ENCODE peak calls at places on chromosomes 3 and 15, in four cellular contexts. I, W, T and K are unnamed samples.

GRCh38 chr15:66359740-66360139 is 3.3 kb upstream of the TIPIN start:
- DNase-seq in W (no peak), T (no peak), I (no peak), K (no peak)

GRCh38 chr15:48086162-48086561 is 34.6 kb upstream of the SLC24A5 start:
- DNase-seq in I (no peak), W (no peak), T (no peak), K (no peak)

GRCh38 chr3:195807681-195808121 is 4.0 kb downstream of the MUC4 start:
- DNase-seq in W (no peak), I (no peak), T (no peak), K (no peak)

GRCh38 chr15:61598655-61599054 is 369.6 kb upstream of the RORA start:
- DNase-seq in W (no peak), I (no peak), T (no peak), K (no peak)

GRCh38 chr15:77497942-77498361 is 77.3 kb downstream of the HMG20A start:
- DNase-seq in I (no peak), T (no peak), W (peak), K (no peak)

GRCh38 chr3:146640361-146640760 is 35.2 kb upstream of the PLSCR5 start:
- DNase-seq in I (no peak), W (no peak), T (peak), K (no peak)

GRCh38 chr3:172856766-172857742 is 106.5 kb downstream of the ECT2 start:
- DNase-seq in T (peak), W (no peak), I (no peak), K (no peak)

GRCh38 chr3:9310043-9310442 is 52.8 kb upstream of the THUMPD3 start:
- DNase-seq in W (no peak), I (no peak), T (no peak), K (no peak)

GRCh38 chr3:179943097-179943880 is 93.4 kb downstream of the PEX5L start:
- DNase-seq in I (no peak), W (no peak), T (no peak), K (no peak)

GRCh38 chr15:66461917-66462316 is 35.6 kb downstream of the SNAPC5 start:
- DNase-seq in W (peak), I (no peak), T (no peak), K (no peak)

GRCh38 chr3:164049836-164050235 is 1028.5 kb downstream of the SI start:
- DNase-seq in I (no peak), T (no peak), W (no peak), K (no peak)

GRCh38 chr3:170419301-170420087 is 826 bp downstream of the CLDN11 start:
- DNase-seq in T (peak), I (peak), W (peak), K (peak)

GRCh38 chr15:81211376-81211775 is 14.7 kb downstream of the IL16 start:
- DNase-seq in I (no peak), W (no peak), T (no peak), K (no peak)

GRCh38 chr3:138881233-138881632 is 46.5 kb upstream of the PIK3CB start:
- DNase-seq in I (no peak), W (no peak), T (no peak), K (no peak)

GRCh38 chr3:138875096-138875753 is 40.5 kb upstream of the PIK3CB start:
- DNase-seq in W (no peak), T (no peak), I (no peak), K (no peak)

GRCh38 chr3:138877246-138877645 is 42.5 kb upstream of the PIK3CB start:
- DNase-seq in I (no peak), T (no peak), W (no peak), K (no peak)

GRCh38 chr3:138875754-138876664 is 41.3 kb upstream of the PIK3CB start:
- DNase-seq in W (no peak), T (no peak), I (no peak), K (no peak)

GRCh38 chr3:138879541-138880380 is 45.0 kb upstream of the PIK3CB start:
- DNase-seq in T (peak), W (no peak), I (no peak), K (peak)
- H3K4me2 ChIP-seq in T (no peak), W (no peak), I (peak), K (no peak)

GRCh38 chr15:28945626-28946215 is 59.9 kb downstream of the APBA2 start:
- DNase-seq in W (no peak), T (no peak), I (no peak), K (peak)
- H4K5ac ChIP-seq in W (no peak), T (no peak), I (no peak), K (no peak)

GRCh38 chr15:96410175-96411055 is 79.9 kb downstream of the NR2F2 start:
- DNase-seq in T (peak), I (peak), W (no peak), K (peak)

GRCh38 chr15:96411056-96412031 is 80.8 kb downstream of the NR2F2 start:
- DNase-seq in I (no peak), T (no peak), W (no peak), K (no peak)

GRCh38 chr15:96408591-96409183 is 78.2 kb downstream of the NR2F2 start:
- DNase-seq in T (no peak), W (no peak), I (peak), K (peak)

GRCh38 chr15:96407482-96407881 is 77.0 kb downstream of the NR2F2 start:
- DNase-seq in T (no peak), I (no peak), W (no peak), K (no peak)

GRCh38 chr15:96409231-96410138 is 79.0 kb downstream of the NR2F2 start:
- DNase-seq in W (peak), I (peak), T (peak), K (peak)
- H3K4me2 ChIP-seq in W (peak), I (peak), T (peak), K (peak)

DNA sequence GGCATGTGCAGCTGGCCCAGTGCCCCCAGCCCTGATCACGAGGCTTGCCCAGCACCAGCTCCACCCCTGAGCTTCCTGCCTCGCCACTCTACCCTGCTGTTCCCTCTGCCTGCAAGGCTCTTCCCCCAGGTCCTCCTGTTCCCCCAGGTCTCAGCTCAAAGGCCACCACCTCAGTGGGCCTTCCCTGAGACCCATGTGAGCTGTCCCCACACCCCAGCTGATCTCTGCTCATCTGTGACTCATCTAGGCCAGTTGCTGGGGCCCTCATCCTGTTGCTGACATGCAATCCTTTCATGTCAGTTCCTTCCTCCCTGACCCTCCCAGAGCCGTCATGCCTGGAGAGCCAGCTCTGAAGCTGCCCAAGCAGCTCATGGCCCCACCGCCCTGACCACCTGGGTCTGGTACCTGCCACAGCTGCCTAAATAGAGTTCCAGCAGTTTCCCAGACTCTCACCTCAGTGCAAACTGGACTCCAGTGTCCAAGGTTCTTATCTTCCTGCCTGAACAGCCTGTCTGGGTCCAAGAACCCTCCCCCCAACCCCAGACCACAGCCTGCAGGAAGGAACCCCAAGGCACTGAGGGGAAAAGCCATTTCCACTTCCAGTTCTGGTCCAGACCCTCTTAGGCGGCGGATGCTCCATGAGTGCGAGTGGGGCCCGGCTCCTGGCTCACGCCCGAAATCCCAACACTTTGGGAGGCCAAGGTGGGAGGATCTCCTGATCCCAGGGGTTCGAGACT is 116.6 kb upstream of the IQSEC1 start:
- DNase-seq in W (peak), I (no peak), T (no peak), K (no peak)
- H4K5ac ChIP-seq in W (no peak), I (no peak), T (no peak), K (no peak)

DNA sequence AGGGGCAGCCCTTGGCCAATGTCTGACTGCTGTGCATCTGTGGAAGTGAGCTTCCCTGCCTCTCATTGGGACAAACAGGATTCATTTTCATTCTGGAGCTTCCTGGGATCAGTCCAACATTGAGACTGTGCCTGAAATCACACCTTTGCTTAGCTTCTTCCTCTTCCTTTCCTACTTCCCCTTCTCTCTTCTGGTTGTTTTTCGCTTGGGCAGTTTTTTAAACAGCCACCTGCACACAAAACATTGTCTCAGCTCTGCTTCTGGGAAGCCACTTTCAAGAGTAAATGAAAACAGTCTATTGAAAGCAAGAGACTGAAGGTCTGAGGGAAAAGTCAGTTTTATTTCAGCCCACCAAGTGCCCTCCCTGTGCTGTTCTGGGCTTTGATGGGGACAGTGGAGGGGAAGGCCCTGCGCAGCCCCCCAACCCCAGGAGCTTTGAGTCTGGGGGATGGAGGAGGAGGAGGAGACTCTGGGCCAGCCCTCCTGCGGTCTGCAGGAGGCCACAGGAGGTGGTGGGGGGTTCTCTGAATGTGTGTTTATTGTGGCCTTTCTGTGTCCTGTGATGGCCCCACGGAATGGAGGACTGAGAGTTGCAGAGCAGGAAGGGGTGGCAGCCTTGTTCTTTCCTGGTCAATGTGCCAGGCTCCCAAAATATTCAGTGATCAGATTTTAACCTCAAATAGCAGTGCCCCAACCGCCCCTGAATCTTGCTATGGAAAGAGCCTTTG is 7.8 kb upstream of the ISLR2 start:
- DNase-seq in W (no peak), I (no peak), T (no peak), K (no peak)
- H3K4me2 ChIP-seq in W (no peak), I (peak), T (no peak), K (no peak)

GRCh38 chr3:128348075-128348474 is 118.6 kb downstream of the DNAJB8 start:
- DNase-seq in T (no peak), I (no peak), W (no peak), K (no peak)

GRCh38 chr3:128345195-128345594 is 121.5 kb downstream of the DNAJB8 start:
- DNase-seq in T (no peak), I (no peak), W (no peak), K (no peak)

GRCh38 chr3:128346562-128346961 is 120.1 kb downstream of the DNAJB8 start:
- DNase-seq in W (no peak), I (no peak), T (no peak), K (no peak)

GRCh38 chr3:128348805-128349531 is 117.7 kb downstream of the DNAJB8 start:
- DNase-seq in W (peak), I (no peak), T (peak), K (peak)

DNA sequence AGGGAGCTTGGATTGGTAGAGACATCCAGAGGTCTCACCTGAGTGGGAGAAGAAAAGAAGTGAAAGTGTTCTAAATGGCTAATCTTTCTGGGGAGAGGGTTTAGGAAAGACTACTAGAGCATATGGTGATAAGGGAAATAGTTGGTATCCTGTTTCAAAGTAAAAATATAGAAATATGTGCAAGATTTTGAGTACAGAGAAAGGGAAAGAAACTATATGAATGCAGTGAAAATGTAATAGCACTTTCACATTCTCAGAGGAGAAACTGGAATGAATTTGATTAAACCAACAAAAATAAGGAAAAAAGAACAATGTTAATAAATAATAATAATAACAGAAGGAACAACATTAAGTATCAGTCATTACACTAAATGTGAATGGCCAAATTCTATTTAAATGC is 119.4 kb downstream of the DNAJB8 start:
- DNase-seq in W (no peak), I (no peak), T (no peak), K (no peak)
- H4K5ac ChIP-seq in W (no peak), I (no peak), T (no peak), K (no peak)

GRCh38 chr3:124315215-124316033 is 323.5 kb upstream of the ROPN1 start:
- DNase-seq in I (no peak), W (peak), T (no peak), K (no peak)
- H3K4me2 ChIP-seq in I (no peak), W (no peak), T (no peak), K (no peak)